ENCODE peak calls at places on chromosomes 3 and 15, in seven cellular contexts. T, A, F, L, J, S and X are unnamed samples.

GRCh38 chr3:48990636-48991421 is 788 bp downstream of the P4HTM start:
- DNase-seq in J (peak), F (peak), S (no peak), T (no peak), A (no peak), L (peak), X (no peak)

GRCh38 chr3:47961815-47962606 is 54.2 kb downstream of the MAP4 start:
- DNase-seq in T (no peak), F (no peak), A (no peak), S (no peak), L (no peak), J (no peak), X (no peak)

GRCh38 chr15:70226337-70226980 is 128.7 kb upstream of the TLE3 start:
- DNase-seq in J (no peak), T (no peak), L (no peak), A (no peak), S (no peak), F (no peak), X (no peak)

GRCh38 chr3:104547040-104547439 is 819.7 kb upstream of the ALCAM start:
- DNase-seq in L (no peak), J (no peak), T (no peak), F (no peak), A (no peak), S (no peak), X (no peak)

GRCh38 chr15:47663106-47663505 is 54.2 kb upstream of the SEMA6D start:
- DNase-seq in T (no peak), S (no peak), F (no peak), L (no peak), J (no peak), A (no peak), X (no peak)

GRCh38 chr3:123361019-123361418 is 87.9 kb downstream of the ADCY5 start:
- DNase-seq in S (no peak), T (no peak), J (no peak), F (no peak), A (no peak), L (no peak), X (no peak)

GRCh38 chr15:64343841-64344240 is 12.1 kb downstream of the CSNK1G1 start:
- DNase-seq in S (no peak), T (no peak), L (no peak), J (no peak), A (no peak), F (no peak), X (no peak)

GRCh38 chr3:4642611-4643010 is 149.5 kb downstream of the ITPR1 start:
- DNase-seq in L (no peak), S (no peak), A (no peak), F (no peak), J (no peak), T (no peak), X (no peak)

GRCh38 chr3:77038928-77039605 is 832 bp upstream of the ROBO2 start:
- DNase-seq in L (peak), S (no peak), F (peak), J (no peak), A (no peak), T (peak), X (no peak)

GRCh38 chr3:4548356-4548755 is 55.2 kb downstream of the ITPR1 start:
- DNase-seq in A (no peak), J (no peak), S (no peak), T (no peak), F (no peak), L (no peak), X (no peak)